ENCODE peak calls at places on chromosomes 7 and 10, in nine cellular contexts. One of them, this sample, is unnamed.
A peak's percentile ranks its signal among the peaks of the same experiment; 100 is the strongest.

GRCh38 chr10:72319416-72320254 is 35.1 kb downstream of the DNAJB12 start:
- DNase-seq in A549: peak; percentile 94
- DNase-seq in GM23248: peak; percentile 96
- DNase-seq in tibial artery: peak; percentile 93
- DNase-seq in dorsolateral prefrontal cortex: peak; percentile 87
- DNase-seq in heart left ventricle: peak; percentile 98
- DNase-seq in fibroblast of the aortic adventitia: peak; percentile 92
- DNase-seq in esophagus squamous epithelium: peak; percentile 66
- DNase-seq in spleen: peak; percentile 100
- DNase-seq in this sample: peak; percentile 98

GRCh38 chr7:80781561-80781979 is 137.3 kb downstream of the SEMA3C start:
- DNase-seq in A549: peak; percentile 76
- DNase-seq in GM23248: peak; percentile 81
- DNase-seq in tibial artery: peak; percentile 50
- DNase-seq in dorsolateral prefrontal cortex: peak; percentile 12
- DNase-seq in heart left ventricle: no peak
- DNase-seq in fibroblast of the aortic adventitia: peak; percentile 91
- DNase-seq in esophagus squamous epithelium: no peak
- DNase-seq in spleen: no peak
- DNase-seq in this sample: no peak

GRCh38 chr10:131211556-131211955 is 100.0 kb downstream of the TCERG1L start:
- DNase-seq in A549: no peak
- DNase-seq in GM23248: no peak
- DNase-seq in tibial artery: no peak
- DNase-seq in dorsolateral prefrontal cortex: no peak
- DNase-seq in heart left ventricle: no peak
- DNase-seq in fibroblast of the aortic adventitia: no peak
- DNase-seq in esophagus squamous epithelium: no peak
- DNase-seq in spleen: no peak
- DNase-seq in this sample: peak; percentile 22

GRCh38 chr10:110534571-110534970 is 32.9 kb upstream of the SMC3 start:
- DNase-seq in A549: no peak
- DNase-seq in GM23248: no peak
- DNase-seq in tibial artery: no peak
- DNase-seq in dorsolateral prefrontal cortex: no peak
- DNase-seq in heart left ventricle: no peak
- DNase-seq in fibroblast of the aortic adventitia: no peak
- DNase-seq in esophagus squamous epithelium: no peak
- DNase-seq in spleen: no peak
- DNase-seq in this sample: no peak

GRCh38 chr7:29508608-29509007 is 55.0 kb upstream of the PRR15 start:
- DNase-seq in A549: no peak
- DNase-seq in GM23248: no peak
- DNase-seq in tibial artery: no peak
- DNase-seq in dorsolateral prefrontal cortex: no peak
- DNase-seq in heart left ventricle: peak; percentile 55
- DNase-seq in fibroblast of the aortic adventitia: no peak
- DNase-seq in esophagus squamous epithelium: no peak
- DNase-seq in spleen: no peak
- DNase-seq in this sample: no peak

GRCh38 chr7:9876053-9876452 is 1097.6 kb upstream of the PHF14 start:
- DNase-seq in A549: no peak
- DNase-seq in GM23248: no peak
- DNase-seq in tibial artery: no peak
- DNase-seq in dorsolateral prefrontal cortex: no peak
- DNase-seq in heart left ventricle: no peak
- DNase-seq in fibroblast of the aortic adventitia: no peak
- DNase-seq in esophagus squamous epithelium: no peak
- DNase-seq in spleen: no peak
- DNase-seq in this sample: no peak

GRCh38 chr10:110007171-110007700 is 548 bp upstream of the ADD3 start:
- DNase-seq in A549: peak; percentile 32
- DNase-seq in GM23248: peak; percentile 89
- DNase-seq in tibial artery: peak; percentile 52
- DNase-seq in dorsolateral prefrontal cortex: peak; percentile 73
- DNase-seq in heart left ventricle: peak; percentile 82
- DNase-seq in fibroblast of the aortic adventitia: no peak
- DNase-seq in esophagus squamous epithelium: peak; percentile 41
- DNase-seq in spleen: no peak
- DNase-seq in this sample: no peak

GRCh38 chr10:6173203-6173602 is 29.5 kb upstream of the PFKFB3 start:
- DNase-seq in A549: peak; percentile 50
- DNase-seq in GM23248: no peak
- DNase-seq in tibial artery: no peak
- DNase-seq in dorsolateral prefrontal cortex: no peak
- DNase-seq in heart left ventricle: no peak
- DNase-seq in fibroblast of the aortic adventitia: no peak
- DNase-seq in esophagus squamous epithelium: no peak
- DNase-seq in spleen: no peak
- DNase-seq in this sample: no peak

GRCh38 chr7:78939669-78940068 is 513.8 kb downstream of the MAGI2 start:
- DNase-seq in A549: no peak
- DNase-seq in GM23248: peak; percentile 13
- DNase-seq in tibial artery: no peak
- DNase-seq in dorsolateral prefrontal cortex: no peak
- DNase-seq in heart left ventricle: no peak
- DNase-seq in fibroblast of the aortic adventitia: no peak
- DNase-seq in esophagus squamous epithelium: no peak
- DNase-seq in spleen: no peak
- DNase-seq in this sample: no peak

GRCh38 chr10:5530846-5531557 is 6.2 kb downstream of the CALML3 start:
- DNase-seq in A549: no peak
- DNase-seq in GM23248: no peak
- DNase-seq in tibial artery: peak; percentile 14
- DNase-seq in dorsolateral prefrontal cortex: no peak
- DNase-seq in heart left ventricle: peak; percentile 26
- DNase-seq in fibroblast of the aortic adventitia: no peak
- DNase-seq in esophagus squamous epithelium: no peak
- DNase-seq in spleen: peak; percentile 47
- DNase-seq in this sample: peak; percentile 19

GRCh38 chr10:59702347-59702746 is 7.3 kb downstream of the SLC16A9 start:
- DNase-seq in A549: no peak
- DNase-seq in GM23248: no peak
- DNase-seq in tibial artery: no peak
- DNase-seq in dorsolateral prefrontal cortex: no peak
- DNase-seq in heart left ventricle: no peak
- DNase-seq in fibroblast of the aortic adventitia: no peak
- DNase-seq in esophagus squamous epithelium: no peak
- DNase-seq in spleen: no peak
- DNase-seq in this sample: no peak

GRCh38 chr10:22851865-22852239 is 76.0 kb upstream of the ARMC3 start:
- DNase-seq in A549: no peak
- DNase-seq in GM23248: no peak
- DNase-seq in tibial artery: no peak
- DNase-seq in dorsolateral prefrontal cortex: no peak
- DNase-seq in heart left ventricle: no peak
- DNase-seq in fibroblast of the aortic adventitia: no peak
- DNase-seq in esophagus squamous epithelium: no peak
- DNase-seq in spleen: no peak
- DNase-seq in this sample: no peak

GRCh38 chr7:47411281-47411869 is 170.5 kb downstream of the TNS3 start:
- DNase-seq in A549: no peak
- DNase-seq in GM23248: no peak
- DNase-seq in tibial artery: no peak
- DNase-seq in dorsolateral prefrontal cortex: no peak
- DNase-seq in heart left ventricle: no peak
- DNase-seq in fibroblast of the aortic adventitia: no peak
- DNase-seq in esophagus squamous epithelium: no peak
- DNase-seq in spleen: no peak
- DNase-seq in this sample: no peak

GRCh38 chr7:158572000-158572828 is 15.4 kb downstream of the PTPRN2 start:
- DNase-seq in A549: peak; percentile 63
- DNase-seq in GM23248: no peak
- DNase-seq in tibial artery: no peak
- DNase-seq in dorsolateral prefrontal cortex: peak; percentile 28
- DNase-seq in heart left ventricle: no peak
- DNase-seq in fibroblast of the aortic adventitia: no peak
- DNase-seq in esophagus squamous epithelium: no peak
- DNase-seq in spleen: peak; percentile 1
- DNase-seq in this sample: no peak

GRCh38 chr7:32937344-32938174 is 19.7 kb upstream of the FKBP9 start:
- DNase-seq in A549: peak; percentile 16
- DNase-seq in GM23248: peak; percentile 86
- DNase-seq in tibial artery: peak; percentile 54
- DNase-seq in dorsolateral prefrontal cortex: no peak
- DNase-seq in heart left ventricle: no peak
- DNase-seq in fibroblast of the aortic adventitia: peak; percentile 57
- DNase-seq in esophagus squamous epithelium: no peak
- DNase-seq in spleen: no peak
- DNase-seq in this sample: no peak
- H3K4me3 ChIP-seq in A549: no peak overlapping the region
- H3K4me3 ChIP-seq in GM23248: peak overlapping the region; percentile 1
- H3K4me3 ChIP-seq in tibial artery: no peak overlapping the region
- H3K4me3 ChIP-seq in dorsolateral prefrontal cortex: no peak overlapping the region
- H3K4me3 ChIP-seq in heart left ventricle: no peak overlapping the region
- H3K4me3 ChIP-seq in fibroblast of the aortic adventitia: no peak overlapping the region
- H3K4me3 ChIP-seq in esophagus squamous epithelium: no peak overlapping the region
- H3K4me3 ChIP-seq in spleen: no peak overlapping the region
- H3K4me3 ChIP-seq in this sample: no peak overlapping the region

GRCh38 chr10:33280217-33280616 is 54.2 kb downstream of the NRP1 start:
- DNase-seq in A549: no peak
- DNase-seq in GM23248: peak; percentile 44
- DNase-seq in tibial artery: no peak
- DNase-seq in dorsolateral prefrontal cortex: no peak
- DNase-seq in heart left ventricle: no peak
- DNase-seq in fibroblast of the aortic adventitia: peak; percentile 68
- DNase-seq in esophagus squamous epithelium: no peak
- DNase-seq in spleen: no peak
- DNase-seq in this sample: no peak
- H3K4me3 ChIP-seq in A549: no peak overlapping the region
- H3K4me3 ChIP-seq in GM23248: no peak overlapping the region
- H3K4me3 ChIP-seq in tibial artery: no peak overlapping the region
- H3K4me3 ChIP-seq in dorsolateral prefrontal cortex: no peak overlapping the region
- H3K4me3 ChIP-seq in heart left ventricle: no peak overlapping the region
- H3K4me3 ChIP-seq in fibroblast of the aortic adventitia: no peak overlapping the region
- H3K4me3 ChIP-seq in esophagus squamous epithelium: no peak overlapping the region
- H3K4me3 ChIP-seq in spleen: no peak overlapping the region
- H3K4me3 ChIP-seq in this sample: no peak overlapping the region

GRCh38 chr10:103555321-103555649 is 61.8 kb downstream of the NEURL1 start:
- DNase-seq in A549: no peak
- DNase-seq in GM23248: no peak
- DNase-seq in tibial artery: no peak
- DNase-seq in dorsolateral prefrontal cortex: no peak
- DNase-seq in heart left ventricle: no peak
- DNase-seq in fibroblast of the aortic adventitia: no peak
- DNase-seq in esophagus squamous epithelium: no peak
- DNase-seq in spleen: no peak
- DNase-seq in this sample: no peak
- H3K4me3 ChIP-seq in A549: peak overlapping the region; percentile 55
- H3K4me3 ChIP-seq in GM23248: peak overlapping the region; percentile 49
- H3K4me3 ChIP-seq in tibial artery: peak overlapping the region; percentile 44
- H3K4me3 ChIP-seq in dorsolateral prefrontal cortex: peak overlapping the region; percentile 62
- H3K4me3 ChIP-seq in heart left ventricle: no peak overlapping the region
- H3K4me3 ChIP-seq in fibroblast of the aortic adventitia: peak overlapping the region; percentile 57
- H3K4me3 ChIP-seq in esophagus squamous epithelium: peak overlapping the region; percentile 50
- H3K4me3 ChIP-seq in spleen: peak overlapping the region; percentile 26
- H3K4me3 ChIP-seq in this sample: no peak overlapping the region

DNA sequence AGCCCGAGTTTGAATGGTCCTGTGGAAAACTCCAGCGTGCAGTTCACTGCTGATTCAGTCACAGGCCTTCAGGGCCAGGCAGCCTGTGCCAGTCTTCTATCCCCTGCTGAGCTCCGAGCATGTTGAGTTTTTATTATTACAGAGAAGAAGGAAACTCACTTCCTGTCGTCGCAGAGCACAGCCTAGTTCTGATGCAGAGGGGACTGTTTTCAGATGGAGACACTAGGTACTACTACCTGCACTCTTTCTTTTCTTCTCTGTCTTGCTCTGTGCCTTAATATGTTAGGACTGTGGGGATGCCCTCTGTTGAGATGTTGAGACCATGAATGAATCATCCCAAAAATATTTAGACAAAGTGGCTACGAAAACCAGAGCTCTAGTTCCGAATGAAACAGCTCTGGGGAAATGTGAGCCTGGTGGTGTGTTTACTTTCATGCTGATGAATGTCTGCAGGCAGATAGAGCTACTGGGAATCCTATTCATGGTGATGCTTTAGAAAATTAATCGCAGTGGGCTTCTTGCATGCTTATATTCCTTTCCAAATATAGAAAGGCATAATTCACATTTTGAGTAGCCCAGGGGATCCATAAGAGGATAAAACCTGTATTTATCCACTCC is 29.6 kb downstream of the CASP7 start:
- DNase-seq in A549: peak; percentile 7
- DNase-seq in GM23248: peak; percentile 84
- DNase-seq in tibial artery: no peak
- DNase-seq in dorsolateral prefrontal cortex: no peak
- DNase-seq in heart left ventricle: no peak
- DNase-seq in fibroblast of the aortic adventitia: peak; percentile 62
- DNase-seq in esophagus squamous epithelium: no peak
- DNase-seq in spleen: no peak
- DNase-seq in this sample: no peak
- H3K4me3 ChIP-seq in A549: no peak overlapping the region
- H3K4me3 ChIP-seq in GM23248: peak overlapping the region; percentile 40
- H3K4me3 ChIP-seq in tibial artery: no peak overlapping the region
- H3K4me3 ChIP-seq in dorsolateral prefrontal cortex: no peak overlapping the region
- H3K4me3 ChIP-seq in heart left ventricle: no peak overlapping the region
- H3K4me3 ChIP-seq in fibroblast of the aortic adventitia: no peak overlapping the region
- H3K4me3 ChIP-seq in esophagus squamous epithelium: no peak overlapping the region
- H3K4me3 ChIP-seq in spleen: no peak overlapping the region
- H3K4me3 ChIP-seq in this sample: peak overlapping the region; percentile 27

GRCh38 chr7:2211259-2211575 is 21.5 kb downstream of the MAD1L1 start:
- DNase-seq in A549: no peak
- DNase-seq in GM23248: no peak
- DNase-seq in tibial artery: no peak
- DNase-seq in dorsolateral prefrontal cortex: no peak
- DNase-seq in heart left ventricle: peak; percentile 40
- DNase-seq in fibroblast of the aortic adventitia: no peak
- DNase-seq in esophagus squamous epithelium: no peak
- DNase-seq in spleen: peak; percentile 51
- DNase-seq in this sample: peak; percentile 52

GRCh38 chr7:2212906-2213305 is 19.8 kb downstream of the MAD1L1 start:
- DNase-seq in A549: no peak
- DNase-seq in GM23248: peak; percentile 23
- DNase-seq in tibial artery: no peak
- DNase-seq in dorsolateral prefrontal cortex: no peak
- DNase-seq in heart left ventricle: peak; percentile 36
- DNase-seq in fibroblast of the aortic adventitia: no peak
- DNase-seq in esophagus squamous epithelium: no peak
- DNase-seq in spleen: peak; percentile 41
- DNase-seq in this sample: peak; percentile 43

GRCh38 chr7:2210551-2211258 is 22.0 kb downstream of the MAD1L1 start:
- DNase-seq in A549: no peak
- DNase-seq in GM23248: no peak
- DNase-seq in tibial artery: no peak
- DNase-seq in dorsolateral prefrontal cortex: no peak
- DNase-seq in heart left ventricle: peak; percentile 51
- DNase-seq in fibroblast of the aortic adventitia: no peak
- DNase-seq in esophagus squamous epithelium: no peak
- DNase-seq in spleen: peak; percentile 69
- DNase-seq in this sample: peak; percentile 51

GRCh38 chr7:2213551-2214215 is 19.1 kb downstream of the MAD1L1 start:
- DNase-seq in A549: no peak
- DNase-seq in GM23248: no peak
- DNase-seq in tibial artery: no peak
- DNase-seq in dorsolateral prefrontal cortex: no peak
- DNase-seq in heart left ventricle: peak; percentile 77
- DNase-seq in fibroblast of the aortic adventitia: no peak
- DNase-seq in esophagus squamous epithelium: no peak
- DNase-seq in spleen: peak; percentile 49
- DNase-seq in this sample: peak; percentile 54

GRCh38 chr7:2211926-2212325 is 20.8 kb downstream of the MAD1L1 start:
- DNase-seq in A549: no peak
- DNase-seq in GM23248: no peak
- DNase-seq in tibial artery: no peak
- DNase-seq in dorsolateral prefrontal cortex: no peak
- DNase-seq in heart left ventricle: peak; percentile 37
- DNase-seq in fibroblast of the aortic adventitia: no peak
- DNase-seq in esophagus squamous epithelium: no peak
- DNase-seq in spleen: peak; percentile 69
- DNase-seq in this sample: peak; percentile 59
- H3K4me3 ChIP-seq in A549: no peak overlapping the region
- H3K4me3 ChIP-seq in GM23248: no peak overlapping the region
- H3K4me3 ChIP-seq in tibial artery: no peak overlapping the region
- H3K4me3 ChIP-seq in dorsolateral prefrontal cortex: no peak overlapping the region
- H3K4me3 ChIP-seq in heart left ventricle: no peak overlapping the region
- H3K4me3 ChIP-seq in fibroblast of the aortic adventitia: no peak overlapping the region
- H3K4me3 ChIP-seq in esophagus squamous epithelium: no peak overlapping the region
- H3K4me3 ChIP-seq in spleen: no peak overlapping the region
- H3K4me3 ChIP-seq in this sample: no peak overlapping the region